ENCODE peak calls at places on chromosomes 12 and 14, in seven cellular contexts. One of them, this sample, is unnamed.
A peak's percentile ranks its signal among the peaks of the same experiment; 100 is the strongest.

GRCh38 chr12:2322554-2323120 is 269.9 kb downstream of the CACNA1C start:
- DNase-seq in HepG2: no peak
- DNase-seq in H1: no peak
- DNase-seq in GM12878: no peak
- DNase-seq in K562: no peak
- DNase-seq in SK-N-SH: no peak
- DNase-seq in HCT116: no peak
- DNase-seq in this sample: no peak

GRCh38 chr12:112418248-112418595 is 525 bp upstream of the PTPN11 start:
- DNase-seq in HepG2: no peak
- DNase-seq in H1: no peak
- DNase-seq in K562: no peak
- DNase-seq in SK-N-SH: no peak
- DNase-seq in GM12878: no peak
- DNase-seq in HCT116: no peak
- DNase-seq in this sample: no peak

GRCh38 chr14:60651936-60652673 is 2.8 kb upstream of the SIX1 start:
- DNase-seq in SK-N-SH: peak; percentile 46
- DNase-seq in HepG2: no peak
- DNase-seq in H1: no peak
- DNase-seq in GM12878: no peak
- DNase-seq in K562: no peak
- DNase-seq in HCT116: no peak
- DNase-seq in this sample: no peak

GRCh38 chr12:31007636-31008175 is 66.0 kb upstream of the DDX11 start:
- DNase-seq in K562: no peak
- DNase-seq in H1: no peak
- DNase-seq in HCT116: no peak
- DNase-seq in GM12878: no peak
- DNase-seq in SK-N-SH: no peak
- DNase-seq in HepG2: no peak
- DNase-seq in this sample: no peak

GRCh38 chr14:84686550-84686949 is 843.4 kb upstream of the FLRT2 start:
- DNase-seq in HCT116: no peak
- DNase-seq in SK-N-SH: no peak
- DNase-seq in H1: no peak
- DNase-seq in K562: no peak
- DNase-seq in HepG2: no peak
- DNase-seq in GM12878: no peak
- DNase-seq in this sample: no peak

GRCh38 chr12:4032906-4033628 is 159.9 kb upstream of the PARP11 start:
- DNase-seq in K562: no peak
- DNase-seq in GM12878: no peak
- DNase-seq in HepG2: no peak
- DNase-seq in H1: no peak
- DNase-seq in SK-N-SH: no peak
- DNase-seq in HCT116: no peak
- DNase-seq in this sample: no peak

GRCh38 chr14:59407246-59407615 is 57.9 kb downstream of the GPR135 start:
- DNase-seq in SK-N-SH: no peak
- DNase-seq in H1: no peak
- DNase-seq in K562: no peak
- DNase-seq in HCT116: no peak
- DNase-seq in GM12878: no peak
- DNase-seq in HepG2: peak; percentile 26
- DNase-seq in this sample: no peak

GRCh38 chr14:100415226-100415625 is 92.1 kb downstream of the SLC25A47 start:
- DNase-seq in HCT116: no peak
- DNase-seq in H1: no peak
- DNase-seq in GM12878: no peak
- DNase-seq in HepG2: no peak
- DNase-seq in SK-N-SH: no peak
- DNase-seq in K562: no peak
- DNase-seq in this sample: no peak

GRCh38 chr12:93376436-93377251 is 1.1 kb upstream of the NUDT4 start:
- DNase-seq in GM12878: no peak
- DNase-seq in HepG2: peak; percentile 71
- DNase-seq in K562: peak; percentile 59
- DNase-seq in HCT116: no peak
- DNase-seq in SK-N-SH: no peak
- DNase-seq in H1: no peak
- DNase-seq in this sample: no peak

GRCh38 chr14:103296987-103297386 is 37.0 kb upstream of the EIF5 start:
- DNase-seq in HCT116: no peak
- DNase-seq in GM12878: no peak
- DNase-seq in K562: peak; percentile 28
- DNase-seq in HepG2: no peak
- DNase-seq in SK-N-SH: peak; percentile 32
- DNase-seq in H1: no peak
- DNase-seq in this sample: no peak

GRCh38 chr14:22084393-22085281 is 411.0 kb upstream of the OR4E1 start:
- DNase-seq in HCT116: peak; percentile 49
- DNase-seq in SK-N-SH: peak; percentile 27
- DNase-seq in GM12878: peak; percentile 8
- DNase-seq in H1: no peak
- DNase-seq in HepG2: peak; percentile 76
- DNase-seq in K562: peak; percentile 8
- DNase-seq in this sample: peak; percentile 59

GRCh38 chr14:69285661-69286255 is 25.8 kb downstream of the GALNT16 start:
- DNase-seq in K562: no peak
- DNase-seq in SK-N-SH: no peak
- DNase-seq in HCT116: no peak
- DNase-seq in GM12878: no peak
- DNase-seq in H1: no peak
- DNase-seq in HepG2: no peak
- DNase-seq in this sample: no peak

GRCh38 chr14:69282448-69282847 is 22.5 kb downstream of the GALNT16 start:
- DNase-seq in GM12878: no peak
- DNase-seq in H1: no peak
- DNase-seq in HepG2: no peak
- DNase-seq in K562: no peak
- DNase-seq in SK-N-SH: no peak
- DNase-seq in HCT116: no peak
- DNase-seq in this sample: no peak

GRCh38 chr14:69284170-69284569 is 24.2 kb downstream of the GALNT16 start:
- DNase-seq in SK-N-SH: no peak
- DNase-seq in HepG2: no peak
- DNase-seq in H1: no peak
- DNase-seq in HCT116: no peak
- DNase-seq in GM12878: no peak
- DNase-seq in K562: no peak
- DNase-seq in this sample: no peak

GRCh38 chr14:69280746-69281291 is 20.9 kb downstream of the GALNT16 start:
- DNase-seq in SK-N-SH: no peak
- DNase-seq in H1: no peak
- DNase-seq in HCT116: no peak
- DNase-seq in GM12878: no peak
- DNase-seq in K562: no peak
- DNase-seq in HepG2: no peak
- DNase-seq in this sample: no peak

DNA sequence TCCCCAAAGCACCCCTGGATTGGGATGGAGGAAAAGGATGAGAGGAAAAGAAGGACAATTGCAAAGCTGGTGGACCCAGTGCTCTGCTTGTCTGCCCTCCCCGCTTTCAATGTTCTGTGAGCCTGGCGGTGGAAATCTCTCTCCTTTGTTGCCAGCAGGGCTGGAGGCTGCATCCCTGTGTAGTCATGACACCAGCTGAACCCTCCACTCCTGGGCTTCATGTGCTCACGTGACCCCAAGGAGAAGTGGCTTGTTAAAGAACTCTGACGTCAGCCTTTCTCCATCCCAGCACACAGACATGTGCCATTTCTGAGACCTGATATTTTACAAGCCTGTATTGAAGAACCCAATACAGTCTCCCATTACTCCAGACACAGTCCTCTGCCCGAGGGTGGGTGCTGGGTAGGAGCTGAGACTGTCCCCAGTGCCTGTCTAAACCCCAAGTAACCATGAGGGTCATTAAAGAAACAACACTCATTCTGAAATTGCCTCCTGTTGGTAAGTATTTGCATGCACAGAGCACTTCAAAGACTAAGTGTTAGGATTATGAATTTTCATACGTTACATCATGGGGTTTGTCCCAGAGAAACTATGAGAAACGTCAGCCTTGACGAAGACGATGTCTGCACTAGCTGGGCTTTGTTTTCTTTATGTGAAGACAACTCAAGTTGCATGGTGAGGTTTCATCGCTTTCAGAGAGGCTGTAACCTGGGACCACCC is 21.7 kb downstream of the GALNT16 start:
- DNase-seq in K562: no peak
- DNase-seq in H1: no peak
- DNase-seq in HepG2: no peak
- DNase-seq in HCT116: no peak
- DNase-seq in GM12878: no peak
- DNase-seq in SK-N-SH: no peak
- DNase-seq in this sample: no peak
- TF ChIP-seq JUND in K562: no peak
- TF ChIP-seq JUND in H1: no peak
- TF ChIP-seq JUND in HepG2: no peak
- TF ChIP-seq JUND in HCT116: no peak
- TF ChIP-seq JUND in GM12878: peak; percentile 48
- TF ChIP-seq JUND in SK-N-SH: no peak
- TF ChIP-seq JUND in this sample: no peak

DNA sequence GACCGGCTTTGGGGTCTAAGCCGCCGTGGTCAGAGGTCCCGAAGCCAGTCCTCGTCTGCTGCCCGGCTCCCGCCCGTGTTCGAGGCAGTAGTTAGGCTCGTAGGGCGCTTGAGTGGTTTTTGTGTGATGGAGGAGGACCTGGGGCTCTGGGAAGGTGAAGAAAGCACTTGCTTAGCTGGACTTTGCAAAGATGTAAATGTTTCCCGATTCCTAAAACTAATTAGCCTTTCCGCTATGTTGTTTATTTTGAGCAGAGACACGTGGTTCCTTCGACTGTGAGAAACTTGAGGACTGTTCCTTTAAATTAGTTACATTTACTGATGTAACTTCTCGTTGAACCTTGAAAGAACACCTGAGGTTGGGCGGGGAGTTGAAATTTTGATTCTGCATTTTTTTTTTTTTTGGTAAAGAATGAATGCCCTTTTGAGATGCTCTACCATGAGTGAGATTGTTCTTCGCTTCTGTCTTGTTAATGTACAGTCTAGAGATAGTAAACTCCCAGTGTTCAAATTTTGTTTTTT is 33.9 kb downstream of the MIA2 start:
- DNase-seq in GM12878: no peak
- DNase-seq in SK-N-SH: no peak
- DNase-seq in K562: no peak
- DNase-seq in HCT116: peak; percentile 24
- DNase-seq in HepG2: peak; percentile 45
- DNase-seq in H1: no peak
- DNase-seq in this sample: peak; percentile 21
- TF ChIP-seq JUND in GM12878: no peak
- TF ChIP-seq JUND in SK-N-SH: no peak
- TF ChIP-seq JUND in K562: no peak
- TF ChIP-seq JUND in HCT116: no peak
- TF ChIP-seq JUND in HepG2: no peak
- TF ChIP-seq JUND in H1: no peak
- TF ChIP-seq JUND in this sample: no peak

GRCh38 chr14:106024983-106025604 is 498.7 kb downstream of the TMEM121 start:
- DNase-seq in H1: no peak
- DNase-seq in HCT116: no peak
- DNase-seq in GM12878: no peak
- DNase-seq in HepG2: no peak
- DNase-seq in K562: no peak
- DNase-seq in SK-N-SH: no peak
- DNase-seq in this sample: no peak

GRCh38 chr14:106021832-106022231 is 495.4 kb downstream of the TMEM121 start:
- DNase-seq in HepG2: no peak
- DNase-seq in K562: no peak
- DNase-seq in SK-N-SH: no peak
- DNase-seq in HCT116: no peak
- DNase-seq in GM12878: no peak
- DNase-seq in H1: no peak
- DNase-seq in this sample: no peak

DNA sequence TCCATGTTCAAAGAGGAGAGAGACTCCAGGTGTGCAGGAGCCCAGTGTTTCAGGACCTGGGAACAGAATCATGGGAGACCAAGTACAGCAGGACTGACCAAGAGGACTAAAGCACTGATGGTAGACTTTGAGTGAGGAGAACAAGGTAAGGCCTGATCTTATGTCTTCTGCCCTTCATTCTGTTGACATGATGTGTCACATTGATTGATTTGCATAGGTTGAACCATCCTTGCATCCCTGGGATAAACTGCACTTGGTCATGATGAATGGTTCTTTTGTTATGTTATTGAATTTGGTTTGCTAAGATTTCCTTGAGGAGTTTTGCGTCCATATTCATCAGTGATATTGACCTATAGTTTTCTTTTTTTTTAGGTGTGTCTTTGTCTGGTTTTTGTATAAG is 497.0 kb downstream of the TMEM121 start:
- DNase-seq in K562: no peak
- DNase-seq in HepG2: no peak
- DNase-seq in H1: no peak
- DNase-seq in SK-N-SH: no peak
- DNase-seq in GM12878: no peak
- DNase-seq in HCT116: no peak
- DNase-seq in this sample: no peak
- TF ChIP-seq JUND in K562: no peak
- TF ChIP-seq JUND in HepG2: no peak
- TF ChIP-seq JUND in H1: no peak
- TF ChIP-seq JUND in SK-N-SH: no peak
- TF ChIP-seq JUND in GM12878: no peak
- TF ChIP-seq JUND in HCT116: no peak
- TF ChIP-seq JUND in this sample: no peak

DNA sequence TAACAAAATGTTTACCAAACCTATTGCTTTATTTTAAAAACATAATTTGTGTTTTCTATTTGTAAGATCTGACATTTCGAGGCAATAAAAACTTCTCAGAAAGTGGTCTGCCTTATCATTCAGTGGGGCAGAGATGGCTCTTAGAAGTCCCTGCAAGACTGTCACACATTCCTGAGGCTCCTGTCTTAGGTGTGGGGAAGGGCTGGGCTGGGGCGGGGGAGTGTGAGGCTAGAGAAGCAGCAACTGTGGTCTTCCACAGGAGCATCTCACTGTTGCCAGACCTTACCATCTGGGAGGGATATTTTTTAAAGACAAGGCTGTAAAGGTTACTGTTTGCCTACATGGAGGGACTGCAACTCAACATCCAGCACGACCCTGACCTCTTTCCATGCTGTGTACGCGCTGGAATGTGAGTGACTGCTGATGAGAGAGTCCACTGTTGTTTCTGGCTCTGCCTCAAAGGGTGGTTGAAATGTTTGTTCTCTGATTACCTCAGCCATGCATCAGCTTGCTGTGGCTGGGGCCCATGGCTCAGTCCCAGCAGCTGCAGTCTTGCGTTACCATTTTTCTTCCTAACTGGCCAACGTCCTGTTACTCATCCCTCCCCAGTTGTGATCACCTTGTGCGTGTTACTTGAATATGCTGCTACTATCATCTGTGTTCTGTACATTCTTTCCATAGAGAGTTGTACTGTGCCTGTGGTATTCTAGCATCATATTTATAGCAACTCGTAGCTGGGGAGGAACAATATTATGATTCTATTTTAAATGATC is 12.4 kb downstream of the ERG28 start:
- DNase-seq in SK-N-SH: no peak
- DNase-seq in H1: no peak
- DNase-seq in HepG2: peak; percentile 98
- DNase-seq in HCT116: peak; percentile 54
- DNase-seq in GM12878: no peak
- DNase-seq in K562: no peak
- DNase-seq in this sample: peak; percentile 16
- TF ChIP-seq JUND in SK-N-SH: peak; percentile 26
- TF ChIP-seq JUND in H1: no peak
- TF ChIP-seq JUND in HepG2: peak; percentile 90
- TF ChIP-seq JUND in HCT116: peak; percentile 56
- TF ChIP-seq JUND in GM12878: no peak
- TF ChIP-seq JUND in K562: no peak
- TF ChIP-seq JUND in this sample: no peak

GRCh38 chr12:127819066-127819465 is 447.9 kb upstream of the TMEM132C start:
- DNase-seq in HepG2: no peak
- DNase-seq in HCT116: no peak
- DNase-seq in K562: no peak
- DNase-seq in H1: no peak
- DNase-seq in SK-N-SH: no peak
- DNase-seq in GM12878: no peak
- DNase-seq in this sample: no peak
- TF ChIP-seq JUND in HepG2: no peak
- TF ChIP-seq JUND in HCT116: no peak
- TF ChIP-seq JUND in K562: no peak
- TF ChIP-seq JUND in H1: no peak
- TF ChIP-seq JUND in SK-N-SH: no peak
- TF ChIP-seq JUND in GM12878: no peak
- TF ChIP-seq JUND in this sample: no peak

This sample was measured in T47D.